ENCODE peak calls at places on chromosomes 13 and 19, in five cellular contexts. T is K562, H is IMR-90, Z is HepG2, F is GM12878. W is an unnamed sample.

GRCh38 chr19:8004723-8005513 is 523 bp downstream of the ELAVL1 start:
- DNase-seq in T (peak), F (no peak), Z (no peak), H (peak), W (peak)

GRCh38 chr19:19451429-19452240 is 46.2 kb downstream of the GATAD2A start:
- DNase-seq in Z (no peak), F (peak), H (no peak), T (no peak), W (no peak)

GRCh38 chr13:100423375-100423774 is 165.2 kb downstream of the GGACT start:
- DNase-seq in Z (no peak), H (peak), F (no peak), T (no peak), W (no peak)

GRCh38 chr13:102117175-102117830 is 284.5 kb downstream of the FGF14 start:
- DNase-seq in Z (no peak), H (no peak), F (no peak), T (no peak), W (no peak)

GRCh38 chr13:28467034-28467433 is 27.9 kb downstream of the FLT1 start:
- DNase-seq in T (no peak), Z (no peak), H (no peak), F (no peak), W (no peak)

GRCh38 chr13:98517576-98518310 is 59.2 kb downstream of the STK24 start:
- DNase-seq in T (no peak), Z (no peak), H (no peak), F (peak), W (no peak)

GRCh38 chr13:90709329-90709728 is 638.2 kb upstream of the MIR17HG start:
- DNase-seq in Z (no peak), T (no peak), F (no peak), H (no peak), W (no peak)

GRCh38 chr19:31784631-31785237 is 435.5 kb upstream of the TSHZ3 start:
- DNase-seq in H (no peak), Z (no peak), F (no peak), T (no peak), W (no peak)

GRCh38 chr13:100543872-100544602 is 44.6 kb downstream of the GGACT start:
- DNase-seq in T (no peak), F (no peak), Z (peak), H (no peak), W (no peak)

GRCh38 chr13:37869756-37870488 is at the start of gene TRPC4:
- DNase-seq in H (peak), F (no peak), Z (peak), T (peak), W (peak)

GRCh38 chr19:15282311-15282705 is 50.0 kb downstream of the BRD4 start:
- DNase-seq in H (no peak), T (no peak), F (no peak), Z (no peak), W (no peak)

GRCh38 chr19:31372245-31372781 is 23.1 kb upstream of the TSHZ3 start:
- DNase-seq in Z (no peak), H (no peak), F (no peak), T (no peak), W (no peak)

GRCh38 chr19:50803633-50804419 is 13.6 kb downstream of the ACP4 start:
- DNase-seq in H (no peak), T (peak), F (no peak), Z (no peak), W (peak)

GRCh38 chr13:35648109-35648508 is 171.6 kb upstream of the MAB21L1 start:
- DNase-seq in T (no peak), Z (no peak), F (no peak), H (peak), W (no peak)

GRCh38 chr13:114057131-114058050 is 75.0 kb downstream of the RASA3 start:
- DNase-seq in F (no peak), H (no peak), Z (no peak), T (peak), W (no peak)

GRCh38 chr19:51687791-51688664 is 5.1 kb upstream of the SPACA6 start:
- DNase-seq in T (peak), Z (no peak), H (peak), F (no peak), W (peak)

GRCh38 chr13:111280666-111281577 is 39.5 kb upstream of the TEX29 start:
- DNase-seq in T (no peak), Z (no peak), H (peak), F (no peak), W (no peak)
- H3K27ac ChIP-seq in T (no peak), Z (no peak), H (peak), F (no peak), W (no peak)

GRCh38 chr19:35353635-35354034 is 4.6 kb upstream of the FFAR3 start:
- DNase-seq in H (no peak), F (no peak), Z (no peak), T (peak), W (no peak)

GRCh38 chr19:35360880-35361420 is 2.7 kb downstream of the FFAR3 start:
- DNase-seq in F (no peak), H (no peak), Z (no peak), T (no peak), W (no peak)

GRCh38 chr19:35355851-35356460 is 2.3 kb upstream of the FFAR3 start:
- DNase-seq in Z (no peak), H (no peak), T (peak), F (no peak), W (no peak)

GRCh38 chr19:35354898-35355297 is 3.4 kb upstream of the FFAR3 start:
- DNase-seq in F (peak), Z (no peak), T (no peak), H (no peak), W (no peak)

GRCh38 chr19:35357867-35358573 is at the start of gene FFAR3:
- DNase-seq in F (no peak), H (peak), Z (no peak), T (no peak), W (no peak)
- TF ChIP-seq MXI1 in F (no peak), H (no peak), Z (no peak), T (no peak), W (no peak)

GRCh38 chr19:3580156-3580955 is 4.9 kb upstream of the GIPC3 start:
- DNase-seq in F (no peak), Z (peak), T (peak), H (peak), W (no peak)
- H3K27ac ChIP-seq in F (no peak), Z (no peak), T (peak), H (peak), W (peak)

DNA sequence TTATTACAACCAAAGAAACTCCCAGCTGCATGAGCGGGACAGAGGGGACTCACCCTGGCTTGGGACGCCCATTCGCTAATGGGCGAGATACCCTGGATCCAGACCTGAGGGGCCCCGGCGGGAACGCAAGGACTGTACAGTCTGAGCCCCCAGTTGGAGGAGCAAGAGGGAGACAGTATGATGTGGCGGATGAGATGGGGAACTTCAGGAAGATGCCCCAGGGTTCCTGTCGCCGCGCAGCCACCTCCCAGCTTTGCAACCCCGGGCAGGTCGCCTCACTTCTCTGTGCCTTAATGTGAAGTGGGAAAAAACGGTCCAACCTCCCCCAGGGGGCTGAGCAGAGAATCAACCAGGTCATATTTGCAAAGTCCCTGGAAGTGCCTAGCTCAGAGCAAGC is 2.5 kb downstream of the NPAS1 start:
- DNase-seq in H (no peak), T (no peak), Z (no peak), F (no peak), W (no peak)
- TF ChIP-seq MXI1 in H (no peak), T (no peak), Z (no peak), F (no peak), W (no peak)

GRCh38 chr19:2550431-2551171 is 74.7 kb downstream of the GADD45B start:
- DNase-seq in Z (no peak), H (no peak), F (no peak), T (no peak), W (peak)
- H3K27ac ChIP-seq in Z (no peak), H (peak), F (no peak), T (no peak), W (no peak)

GRCh38 chr13:24328145-24328544 is 18.8 kb downstream of the C1QTNF9 start:
- DNase-seq in T (no peak), F (no peak), Z (no peak), H (no peak), W (peak)
- TF ChIP-seq MXI1 in T (no peak), F (no peak), Z (no peak), H (no peak), W (no peak)

GRCh38 chr13:73954808-73955207 is 179.4 kb downstream of the KLF12 start:
- DNase-seq in T (no peak), Z (no peak), H (no peak), F (no peak), W (no peak)

GRCh38 chr13:73957889-73958288 is 176.3 kb downstream of the KLF12 start:
- DNase-seq in T (no peak), Z (no peak), H (no peak), F (no peak), W (no peak)

GRCh38 chr13:73958657-73959397 is 175.4 kb downstream of the KLF12 start:
- DNase-seq in Z (no peak), T (no peak), F (no peak), H (no peak), W (no peak)

GRCh38 chr13:73956101-73956500 is 178.1 kb downstream of the KLF12 start:
- DNase-seq in H (no peak), F (no peak), T (no peak), Z (no peak), W (no peak)

DNA sequence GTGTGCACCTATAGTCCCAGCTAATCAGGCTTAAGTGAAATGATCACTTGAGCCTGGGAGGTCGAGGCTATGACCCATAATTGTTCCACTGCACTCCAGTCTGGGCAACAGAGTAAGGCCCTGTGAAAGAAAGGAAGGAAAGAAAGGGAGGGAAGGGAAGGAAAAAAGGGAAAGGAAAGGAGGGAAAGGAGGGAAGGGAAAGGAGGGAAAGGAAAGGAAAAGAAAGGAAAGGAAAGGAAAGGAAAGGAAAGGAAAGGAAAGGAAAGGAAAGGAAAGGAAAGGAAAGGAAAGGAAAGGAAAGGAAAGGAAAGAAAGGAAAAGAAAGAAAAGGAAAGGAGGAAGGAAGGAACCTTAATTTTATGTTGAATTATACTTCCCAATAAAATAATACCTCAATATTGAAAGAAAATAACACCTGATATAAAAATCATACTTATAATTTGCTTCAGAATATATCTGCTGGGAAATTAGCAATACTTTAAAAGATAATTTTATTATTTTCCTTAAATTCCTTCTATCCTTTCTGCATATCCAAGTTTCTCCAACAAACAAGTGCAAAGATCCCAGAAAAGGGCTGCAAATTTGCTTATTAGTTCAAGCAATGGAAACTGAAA is 177.3 kb downstream of the KLF12 start:
- DNase-seq in F (no peak), T (no peak), Z (no peak), H (no peak), W (no peak)
- H3K27ac ChIP-seq in F (no peak), T (no peak), Z (no peak), H (no peak), W (no peak)

W was measured in SK-N-SH.